ENCODE peak calls at places on chromosome 7, in six cellular contexts. One of them, this sample, is unnamed.

GRCh38 chr7:33909755-33910154 is 4.4 kb downstream of the BMPER start:
- DNase-seq in IMR-90: no peak
- DNase-seq in NT2/D1: no peak
- DNase-seq in aorta: no peak
- DNase-seq in stomach: no peak
- DNase-seq in ascending aorta: no peak
- DNase-seq in this sample: no peak

GRCh38 chr7:92809397-92810241 is 26.8 kb downstream of the CDK6 start:
- DNase-seq in IMR-90: peak; percentile 97
- DNase-seq in NT2/D1: no peak
- DNase-seq in aorta: peak; percentile 58
- DNase-seq in stomach: peak; percentile 77
- DNase-seq in ascending aorta: peak; percentile 69
- DNase-seq in this sample: peak; percentile 71

GRCh38 chr7:104982773-104983619 is 31.0 kb upstream of the KMT2E start:
- DNase-seq in IMR-90: no peak
- DNase-seq in NT2/D1: no peak
- DNase-seq in aorta: no peak
- DNase-seq in stomach: no peak
- DNase-seq in ascending aorta: no peak
- DNase-seq in this sample: no peak

GRCh38 chr7:48101880-48102448 is 12.9 kb downstream of the UPP1 start:
- DNase-seq in IMR-90: no peak
- DNase-seq in NT2/D1: no peak
- DNase-seq in aorta: no peak
- DNase-seq in stomach: no peak
- DNase-seq in ascending aorta: no peak
- DNase-seq in this sample: no peak

GRCh38 chr7:95730493-95731280 is 41.7 kb upstream of the DYNC1I1 start:
- DNase-seq in IMR-90: no peak
- DNase-seq in NT2/D1: no peak
- DNase-seq in aorta: no peak
- DNase-seq in stomach: no peak
- DNase-seq in ascending aorta: no peak
- DNase-seq in this sample: no peak

GRCh38 chr7:128121731-128122576 is 90.7 kb upstream of the LRRC4 start:
- DNase-seq in IMR-90: no peak
- DNase-seq in NT2/D1: no peak
- DNase-seq in aorta: no peak
- DNase-seq in stomach: no peak
- DNase-seq in ascending aorta: no peak
- DNase-seq in this sample: no peak

GRCh38 chr7:117281562-117281961 is 41.3 kb downstream of the WNT2 start:
- DNase-seq in IMR-90: no peak
- DNase-seq in NT2/D1: no peak
- DNase-seq in aorta: no peak
- DNase-seq in stomach: no peak
- DNase-seq in ascending aorta: no peak
- DNase-seq in this sample: no peak

GRCh38 chr7:40220421-40220911 is 85.7 kb downstream of the SUGCT start:
- DNase-seq in IMR-90: peak; percentile 47
- DNase-seq in NT2/D1: no peak
- DNase-seq in aorta: no peak
- DNase-seq in stomach: no peak
- DNase-seq in ascending aorta: no peak
- DNase-seq in this sample: peak; percentile 87

GRCh38 chr7:89002942-89003618 is 207.5 kb upstream of the TEX47 start:
- DNase-seq in IMR-90: no peak
- DNase-seq in NT2/D1: no peak
- DNase-seq in aorta: no peak
- DNase-seq in stomach: no peak
- DNase-seq in ascending aorta: no peak
- DNase-seq in this sample: no peak

GRCh38 chr7:159035571-159036073 is 109.0 kb downstream of the VIPR2 start:
- DNase-seq in IMR-90: no peak
- DNase-seq in NT2/D1: no peak
- DNase-seq in aorta: no peak
- DNase-seq in stomach: peak; percentile 23
- DNase-seq in ascending aorta: peak; percentile 58
- DNase-seq in this sample: no peak

GRCh38 chr7:836429-836828 is 4.2 kb downstream of the SUN1 start:
- DNase-seq in IMR-90: peak; percentile 42
- DNase-seq in NT2/D1: no peak
- DNase-seq in aorta: no peak
- DNase-seq in stomach: no peak
- DNase-seq in ascending aorta: peak; percentile 77
- DNase-seq in this sample: no peak

GRCh38 chr7:82044497-82045080 is 274.7 kb upstream of the HGF start:
- DNase-seq in IMR-90: peak; percentile 58
- DNase-seq in NT2/D1: peak; percentile 11
- DNase-seq in aorta: no peak
- DNase-seq in stomach: peak; percentile 28
- DNase-seq in ascending aorta: no peak
- DNase-seq in this sample: peak; percentile 37

GRCh38 chr7:105806592-105807266 is 69.7 kb downstream of the ATXN7L1 start:
- DNase-seq in IMR-90: peak; percentile 79
- DNase-seq in NT2/D1: no peak
- DNase-seq in aorta: no peak
- DNase-seq in stomach: peak; percentile 35
- DNase-seq in ascending aorta: no peak
- DNase-seq in this sample: peak; percentile 27

GRCh38 chr7:112646787-112647186 is 143.4 kb downstream of the TMEM168 start:
- DNase-seq in IMR-90: no peak
- DNase-seq in NT2/D1: peak; percentile 59
- DNase-seq in aorta: no peak
- DNase-seq in stomach: no peak
- DNase-seq in ascending aorta: no peak
- DNase-seq in this sample: no peak

GRCh38 chr7:110224643-110225042 is 866.3 kb upstream of the LRRN3 start:
- DNase-seq in IMR-90: peak; percentile 2
- DNase-seq in NT2/D1: no peak
- DNase-seq in aorta: no peak
- DNase-seq in stomach: no peak
- DNase-seq in ascending aorta: no peak
- DNase-seq in this sample: no peak

GRCh38 chr7:99111591-99111990 is 32.3 kb downstream of the SMURF1 start:
- DNase-seq in IMR-90: no peak
- DNase-seq in NT2/D1: no peak
- DNase-seq in aorta: no peak
- DNase-seq in stomach: no peak
- DNase-seq in ascending aorta: no peak
- DNase-seq in this sample: no peak

GRCh38 chr7:99112097-99112496 is 31.8 kb downstream of the SMURF1 start:
- DNase-seq in IMR-90: no peak
- DNase-seq in NT2/D1: no peak
- DNase-seq in aorta: no peak
- DNase-seq in stomach: no peak
- DNase-seq in ascending aorta: no peak
- DNase-seq in this sample: peak; percentile 71

GRCh38 chr7:99116151-99116550 is 27.8 kb downstream of the SMURF1 start:
- DNase-seq in IMR-90: no peak
- DNase-seq in NT2/D1: no peak
- DNase-seq in aorta: no peak
- DNase-seq in stomach: no peak
- DNase-seq in ascending aorta: no peak
- DNase-seq in this sample: no peak

GRCh38 chr7:99112979-99113378 is 30.9 kb downstream of the SMURF1 start:
- DNase-seq in IMR-90: no peak
- DNase-seq in NT2/D1: no peak
- DNase-seq in aorta: no peak
- DNase-seq in stomach: no peak
- DNase-seq in ascending aorta: no peak
- DNase-seq in this sample: no peak

GRCh38 chr7:99115379-99115778 is 28.5 kb downstream of the SMURF1 start:
- DNase-seq in IMR-90: no peak
- DNase-seq in NT2/D1: no peak
- DNase-seq in aorta: no peak
- DNase-seq in stomach: no peak
- DNase-seq in ascending aorta: no peak
- DNase-seq in this sample: no peak
- H3K9me3 ChIP-seq in IMR-90: peaks cover 2% of the 10 kb centered on the region
- H3K9me3 ChIP-seq in NT2/D1: peaks cover 4% of the 10 kb centered on the region
- H3K9me3 ChIP-seq in aorta: no peaks in the 10 kb centered on the region
- H3K9me3 ChIP-seq in stomach: no peaks in the 10 kb centered on the region
- H3K9me3 ChIP-seq in ascending aorta: no peaks in the 10 kb centered on the region
- H3K9me3 ChIP-seq in this sample: no peaks in the 10 kb centered on the region

GRCh38 chr7:37410305-37411209 is 38.1 kb downstream of the ELMO1 start:
- DNase-seq in IMR-90: no peak
- DNase-seq in NT2/D1: no peak
- DNase-seq in aorta: no peak
- DNase-seq in stomach: no peak
- DNase-seq in ascending aorta: no peak
- DNase-seq in this sample: no peak
- H3K4me1 ChIP-seq in IMR-90: no peaks in the 10 kb centered on the region
- H3K4me1 ChIP-seq in NT2/D1: no peaks in the 10 kb centered on the region
- H3K4me1 ChIP-seq in aorta: no peaks in the 10 kb centered on the region
- H3K4me1 ChIP-seq in stomach: peaks cover 7% of the 10 kb centered on the region
- H3K4me1 ChIP-seq in ascending aorta: no peaks in the 10 kb centered on the region
- H3K4me1 ChIP-seq in this sample: no peaks in the 10 kb centered on the region

GRCh38 chr7:2032030-2032875 is 200.5 kb downstream of the MAD1L1 start:
- DNase-seq in IMR-90: peak; percentile 59
- DNase-seq in NT2/D1: peak; percentile 38
- DNase-seq in aorta: peak; percentile 46
- DNase-seq in stomach: peak; percentile 59
- DNase-seq in ascending aorta: peak; percentile 58
- DNase-seq in this sample: no peak
- H3K9me3 ChIP-seq in IMR-90: peaks cover 15% of the 10 kb centered on the region
- H3K9me3 ChIP-seq in NT2/D1: peaks cover 9% of the 10 kb centered on the region
- H3K9me3 ChIP-seq in aorta: peaks cover 3% of the 10 kb centered on the region
- H3K9me3 ChIP-seq in stomach: peaks cover 13% of the 10 kb centered on the region
- H3K9me3 ChIP-seq in ascending aorta: peaks cover 9% of the 10 kb centered on the region
- H3K9me3 ChIP-seq in this sample: peaks cover 10% of the 10 kb centered on the region

DNA sequence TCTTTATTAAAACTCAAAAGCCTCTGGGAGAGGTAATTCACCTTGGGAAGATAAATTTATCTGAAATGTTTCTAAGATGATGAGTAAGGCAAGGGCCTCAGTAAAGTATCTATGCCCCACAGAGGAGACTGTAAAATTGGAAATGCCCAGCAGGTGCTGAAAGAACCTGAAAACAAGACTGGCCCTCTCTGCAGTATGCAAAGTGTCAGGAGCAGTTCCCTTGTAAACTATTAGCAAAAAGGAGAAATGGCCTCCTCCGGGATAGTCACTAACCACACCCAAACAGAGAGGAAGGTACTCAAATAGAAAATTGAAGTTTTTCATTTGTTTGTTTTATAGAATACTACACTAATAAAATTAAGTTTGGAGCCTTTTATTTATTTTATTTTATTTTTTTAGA is 81.2 kb downstream of the FZD1 start:
- DNase-seq in IMR-90: no peak
- DNase-seq in NT2/D1: no peak
- DNase-seq in aorta: no peak
- DNase-seq in stomach: no peak
- DNase-seq in ascending aorta: no peak
- DNase-seq in this sample: no peak
- H3K4me1 ChIP-seq in IMR-90: no peaks in the 10 kb centered on the region
- H3K4me1 ChIP-seq in NT2/D1: no peaks in the 10 kb centered on the region
- H3K4me1 ChIP-seq in aorta: peaks cover 3% of the 10 kb centered on the region
- H3K4me1 ChIP-seq in stomach: peaks cover 21% of the 10 kb centered on the region
- H3K4me1 ChIP-seq in ascending aorta: peaks cover 10% of the 10 kb centered on the region
- H3K4me1 ChIP-seq in this sample: peaks cover 9% of the 10 kb centered on the region